ENCODE peak calls at places on chromosomes 16 and 17, in eight cellular contexts. Y is NCI-H1092, H is ELR, I is germinal center, N is cerebellar cortex, D is Calu3, S is Panc1, G is iris pigment epithelial cell. W is an unnamed sample.

GRCh38 chr16:6153901-6154300 is 1056.3 kb upstream of the EEF2KMT start:
- DNase-seq in S (no peak), G (no peak), N (no peak), D (no peak), Y (no peak), I (no peak), H (no peak), W (no peak)

GRCh38 chr17:32971171-32971570 is 20.5 kb upstream of the SPACA3 start:
- DNase-seq in N (no peak), H (peak), Y (no peak), I (no peak), G (peak), D (no peak), S (no peak), W (no peak)

GRCh38 chr17:80769516-80769915 is 222.1 kb upstream of the CHMP6 start:
- DNase-seq in N (no peak), Y (no peak), G (no peak), H (no peak), S (no peak), D (no peak), I (no peak), W (no peak)

GRCh38 chr17:55433629-55434422 is 12.2 kb upstream of the MMD start:
- DNase-seq in H (peak), G (peak), I (no peak), D (peak), Y (no peak), N (no peak), S (no peak), W (no peak)

GRCh38 chr17:34683390-34683789 is 104.0 kb downstream of the TMEM132E start:
- DNase-seq in H (no peak), G (no peak), N (no peak), I (no peak), D (no peak), S (no peak), Y (no peak), W (peak)

GRCh38 chr17:47077576-47077975 is 98.5 kb upstream of the RPRML start:
- DNase-seq in I (no peak), Y (no peak), N (no peak), S (no peak), H (peak), D (no peak), G (peak), W (no peak)

GRCh38 chr16:11171757-11172299 is 84.2 kb downstream of the SOCS1 start:
- DNase-seq in S (no peak), D (no peak), H (no peak), I (no peak), N (no peak), Y (no peak), G (no peak), W (no peak)

GRCh38 chr16:15593235-15593634 is 49.7 kb downstream of the MARF1 start:
- DNase-seq in H (no peak), N (no peak), S (no peak), G (no peak), I (no peak), Y (no peak), D (no peak), W (no peak)